ENCODE peak calls at places on chromosomes 11 and 22, in seven cellular contexts. C, P, J, M, F, A and X are unnamed samples. For H3K4me1, the result is how much of the 10 kb centered on the place peaks cover.

GRCh38 chr11:62395885-62396778 is 22.7 kb upstream of the SCGB1A1 start:
- DNase-seq in C (no peak), F (no peak), M (no peak), A (no peak), P (no peak), J (no peak), X (no peak)

GRCh38 chr11:33194455-33194854 is 33.2 kb upstream of the CSTF3 start:
- DNase-seq in F (no peak), C (no peak), A (no peak), P (no peak), M (no peak), J (no peak), X (no peak)

GRCh38 chr11:118883368-118884071 is at the start of gene CXCR5:
- DNase-seq in M (peak), J (peak), F (no peak), P (peak), A (no peak), C (no peak), X (no peak)

GRCh38 chr22:48689206-48689605 is 1138.5 kb downstream of the BRD1 start:
- DNase-seq in C (no peak), M (no peak), F (no peak), P (no peak), J (no peak), A (no peak), X (no peak)

GRCh38 chr11:64226507-64227051 is 505 bp downstream of the NUDT22 start:
- DNase-seq in M (no peak), C (no peak), A (peak), J (no peak), F (no peak), P (no peak), X (no peak)

GRCh38 chr11:119791701-119792151 is 62.7 kb upstream of the NECTIN1 start:
- DNase-seq in M (no peak), F (no peak), A (no peak), J (peak), C (peak), P (peak), X (no peak)

GRCh38 chr11:32851251-32851650 is 21.5 kb downstream of the PRRG4 start:
- DNase-seq in M (no peak), F (no peak), A (no peak), C (no peak), J (no peak), P (no peak), X (peak)

GRCh38 chr11:62260261-62260953 is 9.6 kb upstream of the SCGB2A2 start:
- DNase-seq in F (no peak), M (no peak), P (no peak), C (no peak), J (peak), A (no peak), X (no peak)

GRCh38 chr22:47328550-47329243 is 566.2 kb downstream of the TBC1D22A start:
- DNase-seq in P (peak), A (no peak), F (no peak), J (no peak), C (no peak), M (no peak), X (peak)

GRCh38 chr11:134333951-134334350 is 2.2 kb downstream of the GLB1L2 start:
- DNase-seq in F (no peak), C (no peak), M (no peak), P (no peak), A (no peak), J (no peak), X (no peak)

GRCh38 chr11:125081098-125081798 is 18.1 kb downstream of the SLC37A2 start:
- DNase-seq in M (no peak), P (no peak), A (no peak), F (no peak), J (no peak), C (no peak), X (no peak)

GRCh38 chr11:76206327-76207081 is at the start of gene WNT11:
- DNase-seq in A (peak), P (no peak), J (peak), F (peak), M (peak), C (peak), X (peak)

GRCh38 chr11:122649133-122649532 is 6.4 kb upstream of the UBASH3B start:
- DNase-seq in A (no peak), J (no peak), C (no peak), P (no peak), M (no peak), F (no peak), X (no peak)

GRCh38 chr22:28822930-28823481 is 22.6 kb upstream of the XBP1 start:
- DNase-seq in P (no peak), J (no peak), M (no peak), F (no peak), A (no peak), C (peak), X (no peak)

GRCh38 chr11:2538951-2539735 is 94.3 kb downstream of the KCNQ1 start:
- DNase-seq in C (no peak), P (no peak), F (no peak), J (no peak), M (no peak), A (no peak), X (no peak)

GRCh38 chr22:18931905-18932652 is 4.0 kb downstream of the PRODH start:
- DNase-seq in C (no peak), A (no peak), M (no peak), P (no peak), J (no peak), F (no peak), X (no peak)
- H3K23ac ChIP-seq in C (no peak), A (no peak), M (no peak), P (no peak), J (no peak), F (no peak), X (no peak)

GRCh38 chr11:73659961-73660360 is 13.6 kb downstream of the PLEKHB1 start:
- DNase-seq in M (no peak), F (no peak), A (no peak), C (no peak), P (no peak), J (no peak), X (peak)

GRCh38 chr11:73653996-73654395 is 7.6 kb downstream of the PLEKHB1 start:
- DNase-seq in A (no peak), J (no peak), C (no peak), F (no peak), P (no peak), M (no peak), X (no peak)

GRCh38 chr11:73655686-73656085 is 9.3 kb downstream of the PLEKHB1 start:
- DNase-seq in A (no peak), F (no peak), J (no peak), C (no peak), P (no peak), M (no peak), X (no peak)

GRCh38 chr11:73654482-73655021 is 8.2 kb downstream of the PLEKHB1 start:
- DNase-seq in J (no peak), M (no peak), P (no peak), C (no peak), F (no peak), A (no peak), X (no peak)

GRCh38 chr11:73656985-73657384 is 10.6 kb downstream of the PLEKHB1 start:
- DNase-seq in C (no peak), M (no peak), P (no peak), A (no peak), F (no peak), J (no peak), X (no peak)
- H4K8ac ChIP-seq in C (no peak), M (no peak), P (no peak), A (no peak), F (no peak), J (no peak), X (no peak)

GRCh38 chr11:13003726-13004493 is 5.2 kb upstream of the RASSF10 start:
- DNase-seq in C (no peak), F (no peak), M (no peak), J (no peak), P (no peak), A (no peak), X (no peak)
- H3K4me1 ChIP-seq in C (under half), F (under half), M (under half), J (under half), P (under half), A (under half), X (under half)

DNA sequence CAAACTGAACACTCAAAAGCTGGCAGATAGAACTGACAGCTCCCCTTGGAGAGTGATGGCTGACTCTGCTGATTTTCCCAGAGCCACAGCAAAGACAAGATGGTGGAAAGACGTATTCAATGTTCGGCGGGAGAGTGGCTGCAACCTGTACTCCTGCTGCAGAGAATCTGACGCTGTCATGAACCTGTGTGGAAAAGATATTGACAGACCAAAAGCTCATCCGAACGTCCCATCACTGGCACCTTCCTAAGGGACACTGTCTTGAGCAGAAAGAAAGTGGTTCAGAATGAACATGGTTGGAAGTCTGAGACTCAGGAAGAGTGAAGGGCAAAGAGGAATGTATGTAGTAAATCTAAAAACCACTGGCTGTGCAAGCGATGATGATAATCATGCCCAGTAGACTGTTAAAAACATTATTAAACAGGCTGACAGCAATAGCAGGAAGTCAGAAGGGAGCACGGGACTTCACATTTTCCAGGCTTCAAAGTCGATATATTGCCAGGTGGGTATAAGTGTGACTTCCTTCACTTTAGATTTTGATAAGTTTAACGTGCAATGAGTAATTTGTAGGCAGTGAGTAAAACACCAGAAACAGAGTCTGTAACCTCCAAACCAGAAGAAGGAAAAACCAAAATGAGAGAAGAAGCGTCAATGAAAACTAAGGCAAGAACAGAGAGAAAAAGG is 6.2 kb upstream of the IL17REL start:
- DNase-seq in A (no peak), P (no peak), J (no peak), M (no peak), F (no peak), C (no peak), X (no peak)
- H3K23ac ChIP-seq in A (no peak), P (no peak), J (no peak), M (no peak), F (no peak), C (no peak), X (no peak)